ENCODE peak calls at places on chromosomes 16 and 17, in eight cellular contexts. One of them, this sample, is unnamed. For H3K4me1, the result is how much of the 10 kb centered on the place peaks cover.

GRCh38 chr16:25064967-25065366 is 46.6 kb upstream of the LCMT1 start:
- DNase-seq in H1: no peak
- DNase-seq in A549: no peak
- DNase-seq in ascending aorta: no peak
- DNase-seq in GM12878: no peak
- DNase-seq in kidney: no peak
- DNase-seq in CD8-positive, alpha-beta T cell: no peak
- DNase-seq in right lobe of liver: no peak
- DNase-seq in this sample: no peak

GRCh38 chr16:12677472-12677871 is 126.2 kb downstream of the CPPED1 start:
- DNase-seq in GM12878: no peak
- DNase-seq in A549: no peak
- DNase-seq in ascending aorta: no peak
- DNase-seq in H1: no peak
- DNase-seq in right lobe of liver: no peak
- DNase-seq in kidney: no peak
- DNase-seq in CD8-positive, alpha-beta T cell: no peak
- DNase-seq in this sample: no peak

GRCh38 chr17:10668771-10669170 is 11.7 kb upstream of the MYH3 start:
- DNase-seq in H1: no peak
- DNase-seq in kidney: no peak
- DNase-seq in right lobe of liver: no peak
- DNase-seq in ascending aorta: no peak
- DNase-seq in CD8-positive, alpha-beta T cell: no peak
- DNase-seq in GM12878: no peak
- DNase-seq in A549: no peak
- DNase-seq in this sample: no peak

GRCh38 chr16:4409081-4409932 is 7.1 kb downstream of the CORO7 start:
- DNase-seq in ascending aorta: no peak
- DNase-seq in GM12878: no peak
- DNase-seq in right lobe of liver: no peak
- DNase-seq in A549: peak
- DNase-seq in kidney: peak
- DNase-seq in H1: peak
- DNase-seq in CD8-positive, alpha-beta T cell: no peak
- DNase-seq in this sample: no peak

GRCh38 chr17:42354956-42355843 is 33.0 kb downstream of the STAT3 start:
- DNase-seq in A549: no peak
- DNase-seq in ascending aorta: no peak
- DNase-seq in H1: no peak
- DNase-seq in CD8-positive, alpha-beta T cell: no peak
- DNase-seq in kidney: no peak
- DNase-seq in right lobe of liver: no peak
- DNase-seq in GM12878: no peak
- DNase-seq in this sample: no peak

GRCh38 chr16:19542138-19542821 is 13.2 kb upstream of the VPS35L start:
- DNase-seq in A549: no peak
- DNase-seq in right lobe of liver: peak
- DNase-seq in H1: no peak
- DNase-seq in CD8-positive, alpha-beta T cell: no peak
- DNase-seq in GM12878: no peak
- DNase-seq in kidney: no peak
- DNase-seq in ascending aorta: no peak
- DNase-seq in this sample: no peak

GRCh38 chr17:12348476-12348875 is 317.2 kb upstream of the MYOCD start:
- DNase-seq in kidney: no peak
- DNase-seq in right lobe of liver: no peak
- DNase-seq in GM12878: no peak
- DNase-seq in ascending aorta: no peak
- DNase-seq in CD8-positive, alpha-beta T cell: no peak
- DNase-seq in H1: no peak
- DNase-seq in A549: no peak
- DNase-seq in this sample: no peak

GRCh38 chr16:15510992-15511391 is 76.6 kb downstream of the BMERB1 start:
- DNase-seq in CD8-positive, alpha-beta T cell: no peak
- DNase-seq in H1: no peak
- DNase-seq in GM12878: no peak
- DNase-seq in kidney: no peak
- DNase-seq in right lobe of liver: no peak
- DNase-seq in A549: no peak
- DNase-seq in ascending aorta: no peak
- DNase-seq in this sample: no peak

GRCh38 chr17:29764748-29765147 is 142.0 kb upstream of the CORO6 start:
- DNase-seq in ascending aorta: no peak
- DNase-seq in A549: no peak
- DNase-seq in H1: no peak
- DNase-seq in kidney: no peak
- DNase-seq in CD8-positive, alpha-beta T cell: no peak
- DNase-seq in GM12878: no peak
- DNase-seq in right lobe of liver: no peak
- DNase-seq in this sample: no peak

GRCh38 chr16:74462361-74462760 is 41.1 kb upstream of the CLEC18B start:
- DNase-seq in A549: no peak
- DNase-seq in GM12878: no peak
- DNase-seq in ascending aorta: no peak
- DNase-seq in CD8-positive, alpha-beta T cell: no peak
- DNase-seq in kidney: no peak
- DNase-seq in right lobe of liver: no peak
- DNase-seq in H1: no peak
- DNase-seq in this sample: no peak

GRCh38 chr17:67127925-67128324 is 83.6 kb downstream of the CACNG1 start:
- DNase-seq in GM12878: no peak
- DNase-seq in right lobe of liver: no peak
- DNase-seq in H1: no peak
- DNase-seq in ascending aorta: no peak
- DNase-seq in CD8-positive, alpha-beta T cell: no peak
- DNase-seq in kidney: no peak
- DNase-seq in A549: no peak
- DNase-seq in this sample: no peak

GRCh38 chr17:64063766-64064224 is 43.4 kb upstream of the ICAM2 start:
- DNase-seq in GM12878: no peak
- DNase-seq in right lobe of liver: no peak
- DNase-seq in A549: peak
- DNase-seq in CD8-positive, alpha-beta T cell: peak
- DNase-seq in kidney: peak
- DNase-seq in ascending aorta: no peak
- DNase-seq in H1: peak
- DNase-seq in this sample: no peak

GRCh38 chr16:27722892-27723450 is 173.0 kb downstream of the KATNIP start:
- DNase-seq in kidney: peak
- DNase-seq in ascending aorta: no peak
- DNase-seq in right lobe of liver: no peak
- DNase-seq in GM12878: no peak
- DNase-seq in A549: no peak
- DNase-seq in H1: no peak
- DNase-seq in CD8-positive, alpha-beta T cell: no peak
- DNase-seq in this sample: no peak
- TF ChIP-seq CTCF in kidney: no peak
- TF ChIP-seq CTCF in ascending aorta: no peak
- TF ChIP-seq CTCF in right lobe of liver: no peak
- TF ChIP-seq CTCF in GM12878: no peak
- TF ChIP-seq CTCF in A549: no peak
- TF ChIP-seq CTCF in H1: no peak
- TF ChIP-seq CTCF in CD8-positive, alpha-beta T cell: no peak
- TF ChIP-seq CTCF in this sample: no peak

GRCh38 chr17:78235885-78236284 is 4.5 kb downstream of the TMEM235 start:
- DNase-seq in right lobe of liver: no peak
- DNase-seq in GM12878: no peak
- DNase-seq in H1: no peak
- DNase-seq in CD8-positive, alpha-beta T cell: no peak
- DNase-seq in kidney: no peak
- DNase-seq in ascending aorta: no peak
- DNase-seq in A549: no peak
- DNase-seq in this sample: no peak
- H3K4me1 ChIP-seq in right lobe of liver: under half
- H3K4me1 ChIP-seq in GM12878: under half
- H3K4me1 ChIP-seq in H1: under half
- H3K4me1 ChIP-seq in CD8-positive, alpha-beta T cell: under half
- H3K4me1 ChIP-seq in kidney: under half
- H3K4me1 ChIP-seq in ascending aorta: under half
- H3K4me1 ChIP-seq in A549: under half
- H3K4me1 ChIP-seq in this sample: under half

DNA sequence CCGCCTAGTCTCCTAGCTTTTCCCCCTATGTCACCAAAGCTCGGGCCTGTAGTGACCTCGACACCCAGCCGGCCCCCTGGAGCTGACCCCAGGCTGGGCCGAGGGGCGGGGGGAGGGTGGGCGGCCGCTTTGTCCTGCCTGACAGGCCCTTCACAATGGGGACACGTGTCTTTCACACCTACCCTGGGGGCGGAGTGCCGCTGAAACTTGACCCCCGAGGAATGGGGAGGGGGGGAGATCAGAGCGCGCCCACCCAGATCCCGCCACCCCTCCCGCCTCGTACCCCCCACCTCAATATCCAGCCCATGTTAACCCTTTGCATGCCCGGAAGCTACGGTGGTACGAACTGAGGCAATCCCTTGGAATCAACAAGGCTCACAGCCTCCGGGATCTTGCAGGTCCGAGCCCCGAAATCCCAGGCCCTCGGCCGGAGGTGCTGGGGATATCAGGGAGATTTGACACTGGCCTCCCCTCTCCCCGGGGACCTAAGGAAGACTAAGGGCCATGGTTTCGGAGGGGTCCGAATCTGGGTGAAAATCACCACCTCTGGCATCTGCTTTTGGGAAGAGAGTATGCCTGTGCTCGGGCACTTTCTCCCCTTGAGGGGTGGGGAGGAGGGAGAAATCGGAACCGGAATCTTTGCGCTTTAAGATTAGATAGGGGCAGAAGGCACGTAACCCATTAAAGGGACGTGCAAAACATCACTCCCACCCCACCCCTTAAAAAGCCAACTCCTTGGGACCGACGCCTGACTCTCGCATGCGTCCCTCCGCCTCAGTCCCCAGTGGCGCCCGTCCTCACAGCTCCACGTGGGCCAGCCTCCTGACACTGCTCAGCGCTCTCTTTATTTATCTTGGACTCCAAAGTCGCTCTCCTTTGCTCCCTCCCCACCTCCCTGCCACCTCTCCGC is 2.6 kb downstream of the NOG start:
- DNase-seq in CD8-positive, alpha-beta T cell: no peak
- DNase-seq in kidney: no peak
- DNase-seq in A549: no peak
- DNase-seq in right lobe of liver: no peak
- DNase-seq in H1: peak
- DNase-seq in ascending aorta: no peak
- DNase-seq in GM12878: no peak
- DNase-seq in this sample: no peak
- H3K4me3 ChIP-seq in CD8-positive, alpha-beta T cell: peak
- H3K4me3 ChIP-seq in kidney: peak
- H3K4me3 ChIP-seq in A549: peak
- H3K4me3 ChIP-seq in right lobe of liver: no peak
- H3K4me3 ChIP-seq in H1: peak
- H3K4me3 ChIP-seq in ascending aorta: peak
- H3K4me3 ChIP-seq in GM12878: no peak
- H3K4me3 ChIP-seq in this sample: no peak

GRCh38 chr17:81694810-81695209 is 8.4 kb upstream of the MRPL12 start:
- DNase-seq in CD8-positive, alpha-beta T cell: no peak
- DNase-seq in kidney: no peak
- DNase-seq in GM12878: no peak
- DNase-seq in right lobe of liver: no peak
- DNase-seq in ascending aorta: no peak
- DNase-seq in A549: no peak
- DNase-seq in H1: no peak
- DNase-seq in this sample: no peak

GRCh38 chr17:81695801-81696200 is 7.4 kb upstream of the MRPL12 start:
- DNase-seq in ascending aorta: no peak
- DNase-seq in CD8-positive, alpha-beta T cell: no peak
- DNase-seq in right lobe of liver: no peak
- DNase-seq in GM12878: no peak
- DNase-seq in A549: no peak
- DNase-seq in kidney: no peak
- DNase-seq in H1: no peak
- DNase-seq in this sample: no peak

GRCh38 chr17:81691196-81691595 is 7.4 kb downstream of the HGS start:
- DNase-seq in CD8-positive, alpha-beta T cell: no peak
- DNase-seq in GM12878: no peak
- DNase-seq in ascending aorta: no peak
- DNase-seq in A549: no peak
- DNase-seq in kidney: peak
- DNase-seq in right lobe of liver: no peak
- DNase-seq in H1: no peak
- DNase-seq in this sample: no peak

GRCh38 chr17:81691608-81692007 is 7.8 kb downstream of the HGS start:
- DNase-seq in H1: no peak
- DNase-seq in ascending aorta: no peak
- DNase-seq in A549: no peak
- DNase-seq in right lobe of liver: no peak
- DNase-seq in CD8-positive, alpha-beta T cell: no peak
- DNase-seq in kidney: no peak
- DNase-seq in GM12878: no peak
- DNase-seq in this sample: no peak

DNA sequence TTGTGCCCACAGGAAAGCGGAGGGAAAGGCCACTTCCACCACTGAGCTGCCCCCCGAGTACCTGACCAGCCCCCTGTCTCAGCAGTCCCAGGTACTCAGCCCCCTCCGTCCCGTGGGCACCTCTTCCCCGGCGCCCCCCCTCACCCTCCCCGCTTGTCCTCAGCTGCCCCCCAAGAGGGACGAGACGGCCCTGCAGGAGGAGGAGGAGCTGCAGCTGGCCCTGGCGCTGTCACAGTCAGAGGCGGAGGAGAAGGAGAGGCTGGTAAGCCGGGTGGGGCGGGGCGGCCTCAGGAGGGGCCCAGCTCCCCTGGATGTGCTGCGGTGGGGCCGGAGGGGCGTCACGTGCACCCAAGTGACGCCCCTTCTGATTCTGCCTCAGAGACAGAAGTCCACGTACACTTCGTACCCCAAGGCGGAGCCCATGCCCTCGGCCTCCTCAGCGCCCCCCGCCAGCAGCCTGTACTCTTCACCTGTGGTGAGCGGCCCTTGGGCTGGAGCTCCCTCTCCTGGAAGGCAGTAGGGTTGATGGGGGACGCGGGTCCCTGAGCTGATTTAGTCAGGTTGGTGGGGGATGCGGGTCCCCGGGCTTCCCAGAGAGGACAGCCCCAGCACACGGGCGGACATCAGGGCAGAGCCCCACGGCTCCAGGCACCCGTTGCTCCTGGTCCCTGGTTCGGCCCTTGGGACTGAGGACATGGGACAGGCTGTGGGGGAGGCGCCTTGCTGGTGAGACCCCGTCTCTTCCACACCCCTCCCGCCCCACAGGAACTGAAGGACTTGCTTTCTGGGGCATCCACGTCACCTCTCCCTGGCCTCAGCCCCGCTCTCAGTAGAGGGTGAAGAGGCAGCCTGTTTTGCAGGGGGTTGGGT is 9.4 kb upstream of the MRPL12 start:
- DNase-seq in CD8-positive, alpha-beta T cell: no peak
- DNase-seq in ascending aorta: no peak
- DNase-seq in kidney: no peak
- DNase-seq in GM12878: no peak
- DNase-seq in right lobe of liver: no peak
- DNase-seq in H1: peak
- DNase-seq in A549: no peak
- DNase-seq in this sample: no peak
- TF ChIP-seq CTCF in CD8-positive, alpha-beta T cell: no peak
- TF ChIP-seq CTCF in ascending aorta: no peak
- TF ChIP-seq CTCF in kidney: no peak
- TF ChIP-seq CTCF in GM12878: no peak
- TF ChIP-seq CTCF in right lobe of liver: no peak
- TF ChIP-seq CTCF in H1: peak
- TF ChIP-seq CTCF in A549: peak
- TF ChIP-seq CTCF in this sample: no peak

This sample was measured in esophagus squamous epithelium.